ENCODE peak calls at places on chromosome 2, in seven cellular contexts. A, R, O, Q, Y, Z and F are unnamed samples.

GRCh38 chr2:23541453-23542334 is 156.7 kb downstream of the KLHL29 start:
- DNase-seq in A (no peak), R (no peak), O (no peak), Q (no peak), Y (no peak), Z (no peak), F (no peak)

GRCh38 chr2:149101818-149102217 is 63.3 kb downstream of the LYPD6B start:
- DNase-seq in A (no peak), R (no peak), O (no peak), Q (no peak), Y (no peak), Z (no peak), F (no peak)

GRCh38 chr2:107259411-107260195 is 373.6 kb upstream of the ST6GAL2 start:
- DNase-seq in A (no peak), R (no peak), O (no peak), Q (no peak), Y (no peak), Z (no peak), F (no peak)

GRCh38 chr2:216691210-216691741 is 4.1 kb downstream of the IGFBP5 start:
- DNase-seq in A (no peak), R (peak; percentile 55), O (peak; percentile 85), Q (peak; percentile 81), Y (no peak), Z (no peak), F (peak; percentile 15)

GRCh38 chr2:6780765-6781274 is 84.9 kb downstream of the CMPK2 start:
- DNase-seq in A (no peak), R (no peak), O (peak; percentile 16), Q (peak; percentile 11), Y (no peak), Z (no peak), F (no peak)

GRCh38 chr2:114442545-114442944 is at the start of gene DPP10:
- DNase-seq in A (no peak), R (no peak), O (no peak), Q (peak; percentile 50), Y (no peak), Z (no peak), F (no peak)

GRCh38 chr2:223314831-223315230 is 262.8 kb downstream of the KCNE4 start:
- DNase-seq in A (no peak), R (no peak), O (no peak), Q (no peak), Y (no peak), Z (no peak), F (no peak)

GRCh38 chr2:56168163-56168562 is 15.6 kb upstream of the CCDC85A start:
- DNase-seq in A (no peak), R (no peak), O (peak; percentile 94), Q (no peak), Y (peak; percentile 53), Z (no peak), F (no peak)